ENCODE peak calls at places on chromosomes 2 and 18, in five cellular contexts. One of them, this sample, is unnamed.

GRCh38 chr18:39946623-39947061 is 2008.4 kb upstream of the PIK3C3 start:
- DNase-seq in MG63: peak; percentile 32
- DNase-seq in PC-9: peak; percentile 90
- DNase-seq in gastrocnemius medialis: no peak
- DNase-seq in CD4-positive, alpha-beta memory T cell: no peak
- DNase-seq in this sample: peak; percentile 63

GRCh38 chr2:150802648-150803047 is 315.2 kb upstream of the RND3 start:
- DNase-seq in CD4-positive, alpha-beta memory T cell: no peak
- DNase-seq in PC-9: no peak
- DNase-seq in MG63: no peak
- DNase-seq in gastrocnemius medialis: no peak
- DNase-seq in this sample: no peak

GRCh38 chr2:80068068-80068467 is 236.5 kb downstream of the LRRTM1 start:
- DNase-seq in CD4-positive, alpha-beta memory T cell: no peak
- DNase-seq in MG63: no peak
- DNase-seq in PC-9: no peak
- DNase-seq in gastrocnemius medialis: no peak
- DNase-seq in this sample: no peak

GRCh38 chr2:109168080-109168479 is 39.1 kb downstream of the SH3RF3 start:
- DNase-seq in CD4-positive, alpha-beta memory T cell: no peak
- DNase-seq in PC-9: no peak
- DNase-seq in MG63: no peak
- DNase-seq in gastrocnemius medialis: no peak
- DNase-seq in this sample: no peak

GRCh38 chr18:63394954-63395353 is 27.3 kb downstream of the VPS4B start:
- DNase-seq in PC-9: no peak
- DNase-seq in MG63: no peak
- DNase-seq in gastrocnemius medialis: no peak
- DNase-seq in CD4-positive, alpha-beta memory T cell: no peak
- DNase-seq in this sample: no peak

GRCh38 chr18:43589611-43590151 is 312.4 kb upstream of the SYT4 start:
- DNase-seq in PC-9: no peak
- DNase-seq in MG63: no peak
- DNase-seq in gastrocnemius medialis: no peak
- DNase-seq in CD4-positive, alpha-beta memory T cell: no peak
- DNase-seq in this sample: no peak

GRCh38 chr2:111636905-111637304 is 247.1 kb downstream of the ANAPC1 start:
- DNase-seq in PC-9: no peak
- DNase-seq in CD4-positive, alpha-beta memory T cell: no peak
- DNase-seq in MG63: no peak
- DNase-seq in gastrocnemius medialis: no peak
- DNase-seq in this sample: no peak

GRCh38 chr18:36818652-36819051 is 10.2 kb downstream of the TPGS2 start:
- DNase-seq in PC-9: no peak
- DNase-seq in CD4-positive, alpha-beta memory T cell: no peak
- DNase-seq in gastrocnemius medialis: no peak
- DNase-seq in MG63: no peak
- DNase-seq in this sample: no peak

GRCh38 chr2:209753020-209753419 is 18.6 kb upstream of the UNC80 start:
- DNase-seq in gastrocnemius medialis: no peak
- DNase-seq in CD4-positive, alpha-beta memory T cell: no peak
- DNase-seq in PC-9: no peak
- DNase-seq in MG63: no peak
- DNase-seq in this sample: no peak

GRCh38 chr18:58965930-58966662 is 101.4 kb downstream of the ZNF532 start:
- DNase-seq in MG63: no peak
- DNase-seq in CD4-positive, alpha-beta memory T cell: no peak
- DNase-seq in PC-9: no peak
- DNase-seq in gastrocnemius medialis: no peak
- DNase-seq in this sample: no peak

GRCh38 chr2:219731173-219731572 is 103.7 kb downstream of the SLC4A3 start:
- DNase-seq in MG63: no peak
- DNase-seq in PC-9: no peak
- DNase-seq in CD4-positive, alpha-beta memory T cell: no peak
- DNase-seq in gastrocnemius medialis: no peak
- DNase-seq in this sample: no peak

GRCh38 chr2:198314559-198315153 is 510.3 kb downstream of the PLCL1 start:
- DNase-seq in MG63: no peak
- DNase-seq in CD4-positive, alpha-beta memory T cell: peak; percentile 49
- DNase-seq in PC-9: no peak
- DNase-seq in gastrocnemius medialis: no peak
- DNase-seq in this sample: peak; percentile 56

GRCh38 chr2:105803337-105803736 is 58.6 kb downstream of the NCK2 start:
- DNase-seq in CD4-positive, alpha-beta memory T cell: no peak
- DNase-seq in gastrocnemius medialis: no peak
- DNase-seq in MG63: no peak
- DNase-seq in PC-9: no peak
- DNase-seq in this sample: no peak

GRCh38 chr2:7593286-7593685 is 676.1 kb downstream of the RNF144A start:
- DNase-seq in MG63: no peak
- DNase-seq in gastrocnemius medialis: no peak
- DNase-seq in CD4-positive, alpha-beta memory T cell: no peak
- DNase-seq in PC-9: no peak
- DNase-seq in this sample: no peak

GRCh38 chr2:231190531-231191197 is 7.8 kb upstream of the ARMC9 start:
- DNase-seq in MG63: no peak
- DNase-seq in PC-9: no peak
- DNase-seq in gastrocnemius medialis: peak; percentile 19
- DNase-seq in CD4-positive, alpha-beta memory T cell: no peak
- DNase-seq in this sample: peak; percentile 28

GRCh38 chr2:211455225-211455841 is 898.9 kb downstream of the CPS1 start:
- DNase-seq in gastrocnemius medialis: no peak
- DNase-seq in MG63: peak; percentile 9
- DNase-seq in CD4-positive, alpha-beta memory T cell: peak; percentile 13
- DNase-seq in PC-9: no peak
- DNase-seq in this sample: peak; percentile 63

GRCh38 chr18:13726972-13727331 is 479 bp downstream of the RNMT start:
- DNase-seq in PC-9: peak; percentile 37
- DNase-seq in MG63: peak; percentile 54
- DNase-seq in gastrocnemius medialis: peak; percentile 40
- DNase-seq in CD4-positive, alpha-beta memory T cell: no peak
- DNase-seq in this sample: peak; percentile 55

GRCh38 chr18:48929212-48929612 is 21.6 kb downstream of the SMAD7 start:
- DNase-seq in PC-9: no peak
- DNase-seq in MG63: no peak
- DNase-seq in CD4-positive, alpha-beta memory T cell: no peak
- DNase-seq in gastrocnemius medialis: no peak
- DNase-seq in this sample: no peak
- H3K4me3 ChIP-seq in PC-9: no peak overlapping the region
- H3K4me3 ChIP-seq in MG63: no peak overlapping the region
- H3K4me3 ChIP-seq in CD4-positive, alpha-beta memory T cell: no peak overlapping the region
- H3K4me3 ChIP-seq in gastrocnemius medialis: no peak overlapping the region
- H3K4me3 ChIP-seq in this sample: no peak overlapping the region

GRCh38 chr18:9987355-9987754 is 73.5 kb downstream of the VAPA start:
- DNase-seq in PC-9: no peak
- DNase-seq in gastrocnemius medialis: no peak
- DNase-seq in MG63: no peak
- DNase-seq in CD4-positive, alpha-beta memory T cell: no peak
- DNase-seq in this sample: no peak
- H3K4me3 ChIP-seq in PC-9: no peak overlapping the region
- H3K4me3 ChIP-seq in gastrocnemius medialis: no peak overlapping the region
- H3K4me3 ChIP-seq in MG63: no peak overlapping the region
- H3K4me3 ChIP-seq in CD4-positive, alpha-beta memory T cell: no peak overlapping the region
- H3K4me3 ChIP-seq in this sample: no peak overlapping the region

DNA sequence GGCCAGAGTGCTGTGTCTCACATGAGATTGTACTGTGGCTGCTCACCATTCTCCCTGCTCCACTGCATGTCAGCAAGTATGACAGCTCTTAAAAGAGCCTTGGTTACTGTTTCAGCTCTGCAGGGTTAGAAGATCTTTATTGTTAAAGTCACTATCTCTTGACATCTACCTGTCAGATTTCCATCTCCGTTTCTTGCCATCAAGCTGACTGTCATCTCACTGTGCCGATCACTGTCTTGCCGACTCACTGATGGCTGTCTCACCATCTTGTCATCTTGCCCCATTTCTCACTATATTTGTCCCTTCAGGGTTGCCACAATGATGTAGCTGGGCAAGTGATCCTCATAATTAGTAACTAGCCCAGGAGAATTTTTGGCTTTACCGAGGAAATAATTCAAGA is 800.9 kb upstream of the CDH7 start:
- DNase-seq in CD4-positive, alpha-beta memory T cell: no peak
- DNase-seq in MG63: no peak
- DNase-seq in PC-9: no peak
- DNase-seq in gastrocnemius medialis: no peak
- DNase-seq in this sample: no peak
- H3K4me3 ChIP-seq in CD4-positive, alpha-beta memory T cell: no peak overlapping the region
- H3K4me3 ChIP-seq in MG63: no peak overlapping the region
- H3K4me3 ChIP-seq in PC-9: no peak overlapping the region
- H3K4me3 ChIP-seq in gastrocnemius medialis: no peak overlapping the region
- H3K4me3 ChIP-seq in this sample: no peak overlapping the region

GRCh38 chr2:43131890-43132522 is 94.4 kb downstream of the ZFP36L2 start:
- DNase-seq in CD4-positive, alpha-beta memory T cell: no peak
- DNase-seq in gastrocnemius medialis: no peak
- DNase-seq in MG63: no peak
- DNase-seq in PC-9: no peak
- DNase-seq in this sample: no peak
- H3K4me3 ChIP-seq in CD4-positive, alpha-beta memory T cell: no peak overlapping the region
- H3K4me3 ChIP-seq in gastrocnemius medialis: no peak overlapping the region
- H3K4me3 ChIP-seq in MG63: no peak overlapping the region
- H3K4me3 ChIP-seq in PC-9: peak overlapping the region; percentile 22
- H3K4me3 ChIP-seq in this sample: no peak overlapping the region

This sample was measured in brain microvascular endothelial cell.